ENCODE peak calls at places on chromosomes 2 and 18, in four cellular contexts. One of them, this sample, is unnamed.

GRCh38 chr2:241540766-241541561 is 17.6 kb upstream of the BOK start:
- DNase-seq in HEK293T: peak
- DNase-seq in ACHN: peak
- DNase-seq in NCI-H748 treated with DMSO at 0.1 percent for 48 hours: peak
- DNase-seq in this sample: peak

GRCh38 chr2:116511426-116511825 is 1303.1 kb upstream of the DDX18 start:
- DNase-seq in HEK293T: no peak
- DNase-seq in ACHN: no peak
- DNase-seq in NCI-H748 treated with DMSO at 0.1 percent for 48 hours: no peak
- DNase-seq in this sample: no peak

GRCh38 chr2:100275200-100275589 is 47.1 kb downstream of the LONRF2 start:
- DNase-seq in HEK293T: no peak
- DNase-seq in ACHN: no peak
- DNase-seq in NCI-H748 treated with DMSO at 0.1 percent for 48 hours: no peak
- DNase-seq in this sample: no peak

GRCh38 chr2:97546711-97547110 is 43.0 kb downstream of the ANKRD36B start:
- DNase-seq in HEK293T: no peak
- DNase-seq in ACHN: no peak
- DNase-seq in NCI-H748 treated with DMSO at 0.1 percent for 48 hours: no peak
- DNase-seq in this sample: no peak

GRCh38 chr2:218996937-218997336 is 3.7 kb upstream of the CRYBA2 start:
- DNase-seq in HEK293T: no peak
- DNase-seq in ACHN: no peak
- DNase-seq in NCI-H748 treated with DMSO at 0.1 percent for 48 hours: peak
- DNase-seq in this sample: no peak

GRCh38 chr2:173122936-173123335 is 47.3 kb downstream of the MAP3K20 start:
- DNase-seq in HEK293T: no peak
- DNase-seq in ACHN: no peak
- DNase-seq in NCI-H748 treated with DMSO at 0.1 percent for 48 hours: no peak
- DNase-seq in this sample: no peak

GRCh38 chr2:127762846-127763245 is 48.1 kb downstream of the WDR33 start:
- DNase-seq in HEK293T: no peak
- DNase-seq in ACHN: no peak
- DNase-seq in NCI-H748 treated with DMSO at 0.1 percent for 48 hours: no peak
- DNase-seq in this sample: no peak

GRCh38 chr2:216142540-216142939 is 33.4 kb downstream of the XRCC5 start:
- DNase-seq in HEK293T: no peak
- DNase-seq in ACHN: no peak
- DNase-seq in NCI-H748 treated with DMSO at 0.1 percent for 48 hours: no peak
- DNase-seq in this sample: no peak

GRCh38 chr18:56302161-56302560 is 336.2 kb downstream of the TXNL1 start:
- DNase-seq in HEK293T: no peak
- DNase-seq in ACHN: no peak
- DNase-seq in NCI-H748 treated with DMSO at 0.1 percent for 48 hours: no peak
- DNase-seq in this sample: no peak